ENCODE peak calls at places on chromosomes 13 and 19, in four cellular contexts. One of them, this sample, is unnamed.

GRCh38 chr19:6276447-6276846 is 3.3 kb downstream of the MLLT1 start:
- DNase-seq in H9: no peak
- DNase-seq in IMR-90: peak
- DNase-seq in mesenchymal stem cell: peak
- DNase-seq in this sample: no peak

GRCh38 chr13:86731987-86732386 is 932.8 kb upstream of the SLITRK6 start:
- DNase-seq in IMR-90: no peak
- DNase-seq in H9: no peak
- DNase-seq in mesenchymal stem cell: no peak
- DNase-seq in this sample: no peak

GRCh38 chr19:43354305-43354627 is 780 bp downstream of the CD177 start:
- DNase-seq in H9: peak
- DNase-seq in mesenchymal stem cell: no peak
- DNase-seq in IMR-90: no peak
- DNase-seq in this sample: peak

GRCh38 chr19:2653717-2654584 is 48.5 kb downstream of the GNG7 start:
- DNase-seq in mesenchymal stem cell: no peak
- DNase-seq in H9: peak
- DNase-seq in IMR-90: no peak
- DNase-seq in this sample: no peak

GRCh38 chr19:18636969-18637629 is at the start of gene KLHL26:
- DNase-seq in mesenchymal stem cell: no peak
- DNase-seq in IMR-90: no peak
- DNase-seq in H9: no peak
- DNase-seq in this sample: no peak

GRCh38 chr19:39532233-39533002 is at the start of gene EID2B:
- DNase-seq in mesenchymal stem cell: peak
- DNase-seq in H9: peak
- DNase-seq in IMR-90: peak
- DNase-seq in this sample: peak

GRCh38 chr19:18416778-18417249 is 2.4 kb upstream of the SSBP4 start:
- DNase-seq in mesenchymal stem cell: peak
- DNase-seq in IMR-90: peak
- DNase-seq in H9: peak
- DNase-seq in this sample: peak

GRCh38 chr19:6532244-6532999 is 1.6 kb downstream of the TNFSF9 start:
- DNase-seq in mesenchymal stem cell: no peak
- DNase-seq in H9: no peak
- DNase-seq in IMR-90: no peak
- DNase-seq in this sample: no peak

GRCh38 chr13:104854007-104854406 is 1681.5 kb downstream of the EFNB2 start:
- DNase-seq in mesenchymal stem cell: no peak
- DNase-seq in IMR-90: no peak
- DNase-seq in H9: peak
- DNase-seq in this sample: no peak

GRCh38 chr13:24863748-24864540 is 100.0 kb downstream of the RNF17 start:
- DNase-seq in IMR-90: no peak
- DNase-seq in H9: no peak
- DNase-seq in mesenchymal stem cell: no peak
- DNase-seq in this sample: no peak

GRCh38 chr13:71801781-71802180 is 65.2 kb downstream of the DACH1 start:
- DNase-seq in mesenchymal stem cell: no peak
- DNase-seq in IMR-90: no peak
- DNase-seq in H9: no peak
- DNase-seq in this sample: peak

GRCh38 chr13:71811344-71811743 is 55.7 kb downstream of the DACH1 start:
- DNase-seq in H9: no peak
- DNase-seq in mesenchymal stem cell: no peak
- DNase-seq in IMR-90: no peak
- DNase-seq in this sample: no peak

GRCh38 chr13:71801165-71801564 is 65.8 kb downstream of the DACH1 start:
- DNase-seq in IMR-90: no peak
- DNase-seq in H9: no peak
- DNase-seq in mesenchymal stem cell: no peak
- DNase-seq in this sample: no peak

GRCh38 chr13:71808708-71809107 is 58.3 kb downstream of the DACH1 start:
- DNase-seq in H9: no peak
- DNase-seq in mesenchymal stem cell: no peak
- DNase-seq in IMR-90: no peak
- DNase-seq in this sample: no peak

GRCh38 chr13:71806885-71807284 is 60.1 kb downstream of the DACH1 start:
- DNase-seq in IMR-90: no peak
- DNase-seq in H9: no peak
- DNase-seq in mesenchymal stem cell: no peak
- DNase-seq in this sample: no peak
- H2BK120ac ChIP-seq in IMR-90: no peak
- H2BK120ac ChIP-seq in H9: no peak
- H2BK120ac ChIP-seq in mesenchymal stem cell: no peak
- H2BK120ac ChIP-seq in this sample: no peak

GRCh38 chr13:30466841-30467252 is 1.1 kb upstream of the HMGB1 start:
- DNase-seq in mesenchymal stem cell: peak
- DNase-seq in H9: no peak
- DNase-seq in IMR-90: peak
- DNase-seq in this sample: no peak

GRCh38 chr13:30466358-30466714 is 600 bp upstream of the HMGB1 start:
- DNase-seq in H9: no peak
- DNase-seq in mesenchymal stem cell: peak
- DNase-seq in IMR-90: peak
- DNase-seq in this sample: no peak

GRCh38 chr13:30464496-30465351 is 1.0 kb downstream of the HMGB1 start:
- DNase-seq in mesenchymal stem cell: peak
- DNase-seq in H9: peak
- DNase-seq in IMR-90: peak
- DNase-seq in this sample: peak

GRCh38 chr13:30463820-30464495 is 1.8 kb downstream of the HMGB1 start:
- DNase-seq in mesenchymal stem cell: peak
- DNase-seq in H9: no peak
- DNase-seq in IMR-90: peak
- DNase-seq in this sample: no peak

GRCh38 chr13:30465541-30466357 is at the start of gene HMGB1:
- DNase-seq in IMR-90: peak
- DNase-seq in mesenchymal stem cell: peak
- DNase-seq in H9: peak
- DNase-seq in this sample: peak
- H2BK120ac ChIP-seq in IMR-90: no peak
- H2BK120ac ChIP-seq in mesenchymal stem cell: peak
- H2BK120ac ChIP-seq in H9: no peak
- H2BK120ac ChIP-seq in this sample: peak

GRCh38 chr19:35317464-35318043 is 11.4 kb upstream of the CD22 start:
- DNase-seq in H9: no peak
- DNase-seq in mesenchymal stem cell: no peak
- DNase-seq in IMR-90: no peak
- DNase-seq in this sample: no peak
- H2BK120ac ChIP-seq in H9: no peak
- H2BK120ac ChIP-seq in mesenchymal stem cell: no peak
- H2BK120ac ChIP-seq in IMR-90: no peak
- H2BK120ac ChIP-seq in this sample: no peak

GRCh38 chr13:22193070-22193469 is 522.2 kb downstream of the FGF9 start:
- DNase-seq in H9: no peak
- DNase-seq in IMR-90: no peak
- DNase-seq in mesenchymal stem cell: no peak
- DNase-seq in this sample: no peak

GRCh38 chr13:22189176-22190048 is 518.5 kb downstream of the FGF9 start:
- DNase-seq in mesenchymal stem cell: no peak
- DNase-seq in IMR-90: no peak
- DNase-seq in H9: no peak
- DNase-seq in this sample: no peak

DNA sequence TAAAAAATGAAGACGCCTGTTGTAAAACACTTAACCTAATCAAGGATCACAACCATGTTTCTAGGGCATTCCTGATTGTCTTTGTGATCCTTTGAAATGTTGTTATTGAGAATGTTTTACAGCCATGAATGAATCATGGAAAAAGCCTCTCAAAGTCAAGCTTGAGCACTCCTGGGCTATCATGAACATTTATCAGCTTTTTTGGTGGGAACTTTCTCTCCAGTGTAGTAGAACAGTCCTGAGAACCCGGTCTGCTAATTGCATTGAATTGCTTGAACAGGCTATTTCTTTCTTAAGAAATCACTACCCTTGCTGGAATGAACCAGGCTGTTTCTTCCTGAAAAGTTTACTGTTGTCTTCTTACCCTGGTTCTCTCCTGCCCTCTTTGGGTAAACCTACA is 516.5 kb downstream of the FGF9 start:
- DNase-seq in H9: no peak
- DNase-seq in mesenchymal stem cell: no peak
- DNase-seq in IMR-90: peak
- DNase-seq in this sample: no peak
- H2BK120ac ChIP-seq in H9: no peak
- H2BK120ac ChIP-seq in mesenchymal stem cell: no peak
- H2BK120ac ChIP-seq in IMR-90: no peak
- H2BK120ac ChIP-seq in this sample: no peak

GRCh38 chr13:33934936-33935510 is 117.1 kb downstream of the RFC3 start:
- DNase-seq in IMR-90: no peak
- DNase-seq in H9: no peak
- DNase-seq in mesenchymal stem cell: no peak
- DNase-seq in this sample: no peak
- H2BK120ac ChIP-seq in IMR-90: no peak
- H2BK120ac ChIP-seq in H9: no peak
- H2BK120ac ChIP-seq in mesenchymal stem cell: no peak
- H2BK120ac ChIP-seq in this sample: no peak

DNA sequence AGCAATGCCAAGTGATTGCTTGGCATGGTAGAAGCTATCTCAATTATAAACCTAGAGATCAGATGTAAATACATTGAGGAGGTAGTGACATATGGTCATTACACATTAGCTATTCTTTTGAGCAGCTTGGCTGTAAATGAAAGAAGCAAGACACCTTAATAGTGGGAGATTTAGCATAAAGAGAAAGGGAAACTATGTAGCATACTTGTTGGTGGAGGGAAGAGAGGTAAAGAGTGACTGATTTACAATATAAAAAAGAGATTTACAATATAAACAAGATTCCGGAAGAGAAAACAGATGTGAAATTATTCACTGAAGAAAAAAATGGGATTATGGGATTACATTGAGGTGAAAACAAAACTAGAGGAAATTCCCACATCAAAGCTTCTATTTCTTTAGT is 2009.6 kb downstream of the OLFM4 start:
- DNase-seq in mesenchymal stem cell: no peak
- DNase-seq in IMR-90: no peak
- DNase-seq in H9: no peak
- DNase-seq in this sample: no peak
- H2BK120ac ChIP-seq in mesenchymal stem cell: no peak
- H2BK120ac ChIP-seq in IMR-90: no peak
- H2BK120ac ChIP-seq in H9: no peak
- H2BK120ac ChIP-seq in this sample: no peak

GRCh38 chr13:109246001-109246400 is 540.4 kb downstream of the IRS2 start:
- DNase-seq in mesenchymal stem cell: no peak
- DNase-seq in IMR-90: no peak
- DNase-seq in H9: no peak
- DNase-seq in this sample: no peak
- H2BK120ac ChIP-seq in mesenchymal stem cell: no peak
- H2BK120ac ChIP-seq in IMR-90: peak
- H2BK120ac ChIP-seq in H9: no peak
- H2BK120ac ChIP-seq in this sample: no peak

DNA sequence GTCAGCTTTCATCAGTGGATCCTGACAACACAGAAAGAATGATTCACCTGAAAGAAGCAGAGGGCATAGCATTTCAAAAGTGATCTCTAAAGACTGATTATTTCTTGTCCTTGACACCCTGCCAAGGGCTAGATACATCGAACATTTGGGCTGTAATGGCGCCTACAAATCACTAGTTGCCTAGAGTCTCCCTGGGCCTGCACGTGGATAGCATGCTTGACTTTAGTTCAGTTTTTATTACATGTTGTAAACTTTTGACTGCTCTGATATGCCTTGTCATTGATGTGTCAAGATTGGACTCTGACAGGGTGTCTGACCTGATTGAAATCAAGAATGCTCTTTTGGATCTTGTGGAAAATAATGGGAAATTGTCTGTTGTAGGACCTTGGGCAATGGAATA is 1365.7 kb downstream of the OLFM4 start:
- DNase-seq in H9: no peak
- DNase-seq in IMR-90: no peak
- DNase-seq in mesenchymal stem cell: no peak
- DNase-seq in this sample: no peak
- H2BK120ac ChIP-seq in H9: no peak
- H2BK120ac ChIP-seq in IMR-90: no peak
- H2BK120ac ChIP-seq in mesenchymal stem cell: no peak
- H2BK120ac ChIP-seq in this sample: no peak

GRCh38 chr19:661427-662196 is 1.4 kb downstream of the RNF126 start:
- DNase-seq in IMR-90: no peak
- DNase-seq in H9: no peak
- DNase-seq in mesenchymal stem cell: peak
- DNase-seq in this sample: no peak

GRCh38 chr19:660793-661426 is 2.1 kb downstream of the RNF126 start:
- DNase-seq in H9: no peak
- DNase-seq in IMR-90: no peak
- DNase-seq in mesenchymal stem cell: no peak
- DNase-seq in this sample: no peak

GRCh38 chr19:662962-663681 is at the start of gene RNF126:
- DNase-seq in H9: peak
- DNase-seq in IMR-90: peak
- DNase-seq in mesenchymal stem cell: peak
- DNase-seq in this sample: peak

GRCh38 chr19:663682-664117 is 686 bp upstream of the RNF126 start:
- DNase-seq in IMR-90: no peak
- DNase-seq in H9: no peak
- DNase-seq in mesenchymal stem cell: no peak
- DNase-seq in this sample: no peak

DNA sequence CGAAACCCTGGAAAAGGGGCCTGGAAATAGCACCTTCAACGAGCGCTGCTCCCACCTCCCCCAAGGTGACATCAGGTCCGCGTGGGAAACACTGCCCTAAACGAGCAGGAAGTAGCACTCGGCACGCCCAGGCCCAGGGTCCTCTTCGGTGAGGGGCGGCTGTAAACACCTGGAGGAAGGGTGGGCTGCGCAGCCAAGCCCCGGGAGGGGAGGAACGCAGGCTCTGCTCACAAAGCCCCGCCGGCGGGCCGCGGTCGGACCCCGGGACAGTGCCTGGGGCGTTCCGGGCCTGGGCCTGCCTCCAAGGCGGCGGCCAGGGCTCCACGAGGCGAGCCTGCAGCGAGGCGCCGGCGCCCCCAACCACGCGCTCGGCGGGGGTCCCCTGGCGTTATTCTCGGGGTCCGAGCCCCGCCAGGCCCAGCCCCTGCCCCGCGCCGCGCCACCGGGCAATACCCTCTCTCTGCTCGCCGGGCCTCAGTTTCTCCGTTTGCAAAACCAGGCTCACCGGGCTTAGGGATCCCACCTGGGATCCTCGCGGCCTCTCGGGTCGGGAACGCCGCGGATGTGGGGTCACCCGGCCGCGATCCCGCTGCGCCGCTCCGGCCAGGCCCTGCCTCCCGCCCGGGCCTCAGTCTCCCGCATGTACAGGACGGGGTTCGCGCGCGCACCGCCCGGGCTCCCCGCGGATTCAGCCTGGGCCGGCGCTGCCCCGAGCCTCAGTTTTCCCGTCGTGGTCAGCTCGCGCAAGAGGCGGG is 630 bp downstream of the RNF126 start:
- DNase-seq in IMR-90: peak
- DNase-seq in mesenchymal stem cell: peak
- DNase-seq in H9: no peak
- DNase-seq in this sample: no peak
- H2BK120ac ChIP-seq in IMR-90: no peak
- H2BK120ac ChIP-seq in mesenchymal stem cell: peak
- H2BK120ac ChIP-seq in H9: no peak
- H2BK120ac ChIP-seq in this sample: no peak

This sample was measured in neuronal stem cell.